ENCODE peak calls at places on chromosome X, in eight cellular contexts. One of them, this sample, is unnamed.

GRCh38 chrX:71181558-71181909 is 36.9 kb downstream of the NLGN3 start:
- DNase-seq in stomach: no peak
- DNase-seq in mucosa of descending colon: peak
- DNase-seq in tibial nerve: peak
- DNase-seq in fibroblast of the aortic adventitia: no peak
- DNase-seq in ovary: peak
- DNase-seq in osteoblast: no peak
- DNase-seq in BJ: no peak
- DNase-seq in this sample: no peak

GRCh38 chrX:124211312-124211942 is 121.0 kb upstream of the TEX13D start:
- DNase-seq in ovary: no peak
- DNase-seq in fibroblast of the aortic adventitia: peak
- DNase-seq in BJ: no peak
- DNase-seq in osteoblast: no peak
- DNase-seq in mucosa of descending colon: no peak
- DNase-seq in stomach: no peak
- DNase-seq in tibial nerve: no peak
- DNase-seq in this sample: peak

GRCh38 chrX:139237141-139237540 is 293.4 kb upstream of the F9 start:
- DNase-seq in mucosa of descending colon: no peak
- DNase-seq in osteoblast: no peak
- DNase-seq in ovary: no peak
- DNase-seq in tibial nerve: no peak
- DNase-seq in stomach: no peak
- DNase-seq in fibroblast of the aortic adventitia: no peak
- DNase-seq in BJ: no peak
- DNase-seq in this sample: no peak

GRCh38 chrX:12007881-12008280 is 130.4 kb upstream of the FRMPD4 start:
- DNase-seq in stomach: no peak
- DNase-seq in BJ: peak
- DNase-seq in tibial nerve: no peak
- DNase-seq in osteoblast: peak
- DNase-seq in mucosa of descending colon: no peak
- DNase-seq in fibroblast of the aortic adventitia: peak
- DNase-seq in ovary: no peak
- DNase-seq in this sample: peak

GRCh38 chrX:18490816-18491215 is 65.4 kb downstream of the CDKL5 start:
- DNase-seq in osteoblast: peak
- DNase-seq in BJ: no peak
- DNase-seq in ovary: no peak
- DNase-seq in mucosa of descending colon: no peak
- DNase-seq in tibial nerve: no peak
- DNase-seq in stomach: no peak
- DNase-seq in fibroblast of the aortic adventitia: no peak
- DNase-seq in this sample: peak

GRCh38 chrX:55135171-55135570 is 46.4 kb downstream of the PAGE2 start:
- DNase-seq in ovary: peak
- DNase-seq in osteoblast: no peak
- DNase-seq in BJ: no peak
- DNase-seq in stomach: peak
- DNase-seq in fibroblast of the aortic adventitia: peak
- DNase-seq in mucosa of descending colon: peak
- DNase-seq in tibial nerve: peak
- DNase-seq in this sample: peak

GRCh38 chrX:31580726-31581125 is 508.9 kb upstream of the FTHL17 start:
- DNase-seq in ovary: no peak
- DNase-seq in stomach: no peak
- DNase-seq in osteoblast: peak
- DNase-seq in BJ: peak
- DNase-seq in mucosa of descending colon: no peak
- DNase-seq in fibroblast of the aortic adventitia: peak
- DNase-seq in tibial nerve: no peak
- DNase-seq in this sample: peak

GRCh38 chrX:112867570-112867969 is 26.9 kb upstream of the AMOT start:
- DNase-seq in osteoblast: no peak
- DNase-seq in fibroblast of the aortic adventitia: no peak
- DNase-seq in BJ: no peak
- DNase-seq in ovary: no peak
- DNase-seq in tibial nerve: no peak
- DNase-seq in stomach: no peak
- DNase-seq in mucosa of descending colon: no peak
- DNase-seq in this sample: no peak

GRCh38 chrX:40085714-40086113 is 12.0 kb downstream of the BCOR start:
- DNase-seq in BJ: no peak
- DNase-seq in mucosa of descending colon: no peak
- DNase-seq in tibial nerve: no peak
- DNase-seq in fibroblast of the aortic adventitia: no peak
- DNase-seq in stomach: no peak
- DNase-seq in ovary: peak
- DNase-seq in osteoblast: peak
- DNase-seq in this sample: no peak

GRCh38 chrX:116009871-116010710 is 160.5 kb upstream of the AGTR2 start:
- DNase-seq in ovary: peak
- DNase-seq in tibial nerve: no peak
- DNase-seq in osteoblast: no peak
- DNase-seq in stomach: no peak
- DNase-seq in BJ: no peak
- DNase-seq in fibroblast of the aortic adventitia: no peak
- DNase-seq in mucosa of descending colon: peak
- DNase-seq in this sample: no peak

GRCh38 chrX:51860679-51861078 is 32.7 kb upstream of the MAGED1 start:
- DNase-seq in stomach: no peak
- DNase-seq in ovary: no peak
- DNase-seq in osteoblast: no peak
- DNase-seq in mucosa of descending colon: peak
- DNase-seq in BJ: no peak
- DNase-seq in tibial nerve: peak
- DNase-seq in fibroblast of the aortic adventitia: peak
- DNase-seq in this sample: peak

GRCh38 chrX:16882702-16883486 is 12.7 kb upstream of the RBBP7 start:
- DNase-seq in stomach: peak
- DNase-seq in mucosa of descending colon: peak
- DNase-seq in tibial nerve: peak
- DNase-seq in fibroblast of the aortic adventitia: peak
- DNase-seq in osteoblast: peak
- DNase-seq in BJ: no peak
- DNase-seq in ovary: peak
- DNase-seq in this sample: peak

GRCh38 chrX:152663086-152663485 is 25.4 kb downstream of the GABRQ start:
- DNase-seq in osteoblast: no peak
- DNase-seq in tibial nerve: no peak
- DNase-seq in ovary: no peak
- DNase-seq in fibroblast of the aortic adventitia: no peak
- DNase-seq in stomach: no peak
- DNase-seq in mucosa of descending colon: no peak
- DNase-seq in BJ: no peak
- DNase-seq in this sample: no peak

GRCh38 chrX:57951666-57952319 is 41.5 kb upstream of the ZXDA start:
- DNase-seq in mucosa of descending colon: peak
- DNase-seq in tibial nerve: no peak
- DNase-seq in osteoblast: no peak
- DNase-seq in fibroblast of the aortic adventitia: no peak
- DNase-seq in stomach: no peak
- DNase-seq in ovary: no peak
- DNase-seq in BJ: no peak
- DNase-seq in this sample: no peak
- TF ChIP-seq CTCF in mucosa of descending colon: no peak
- TF ChIP-seq CTCF in tibial nerve: no peak
- TF ChIP-seq CTCF in osteoblast: no peak
- TF ChIP-seq CTCF in fibroblast of the aortic adventitia: no peak
- TF ChIP-seq CTCF in stomach: no peak
- TF ChIP-seq CTCF in ovary: no peak
- TF ChIP-seq CTCF in BJ: no peak
- TF ChIP-seq CTCF in this sample: no peak

DNA sequence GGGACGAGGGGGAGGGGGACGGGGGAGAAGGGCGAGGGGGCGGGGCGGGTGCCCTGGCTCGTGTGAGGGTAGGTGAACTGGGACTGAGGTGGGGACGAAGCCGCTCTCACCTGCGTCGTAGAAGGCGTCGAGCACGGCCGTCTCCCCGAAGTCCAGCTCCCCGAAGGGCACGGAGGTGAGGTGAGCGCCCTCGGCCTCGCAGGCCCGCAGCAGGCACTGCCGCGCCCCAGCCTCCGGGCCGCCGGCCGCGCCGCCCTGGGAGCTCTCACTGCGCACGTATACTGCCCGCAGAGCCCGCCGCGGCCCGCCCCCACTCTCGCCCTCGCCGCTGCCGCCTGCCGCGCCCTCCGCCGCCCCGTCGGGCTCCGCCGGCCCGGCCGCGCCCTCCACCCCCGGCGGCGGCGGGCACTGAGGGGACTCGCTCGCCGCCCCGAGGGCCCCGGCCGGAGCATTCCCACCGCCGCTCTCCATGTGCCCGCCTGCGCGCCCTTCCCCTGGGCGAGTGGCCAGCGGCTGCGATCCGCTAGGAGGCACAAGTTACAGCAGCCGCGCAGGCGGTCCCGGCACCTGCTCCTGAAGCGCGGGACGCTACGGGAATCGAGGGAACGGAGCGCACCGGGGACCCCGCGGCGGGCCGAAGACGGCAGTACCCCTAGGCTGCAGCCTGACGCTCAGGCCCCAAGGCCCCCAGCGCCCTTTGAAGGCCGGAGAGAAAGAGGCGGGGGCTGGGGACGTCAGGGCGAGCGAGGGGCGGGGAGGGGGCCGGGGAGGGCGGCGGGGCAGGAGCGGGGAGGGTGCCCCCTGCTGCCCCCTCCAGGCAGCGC is at the start of gene MAP3K15:
- DNase-seq in osteoblast: peak
- DNase-seq in tibial nerve: no peak
- DNase-seq in ovary: peak
- DNase-seq in fibroblast of the aortic adventitia: no peak
- DNase-seq in mucosa of descending colon: peak
- DNase-seq in BJ: no peak
- DNase-seq in stomach: peak
- DNase-seq in this sample: peak
- H3K4me3 ChIP-seq in osteoblast: no peak
- H3K4me3 ChIP-seq in tibial nerve: peak
- H3K4me3 ChIP-seq in ovary: peak
- H3K4me3 ChIP-seq in fibroblast of the aortic adventitia: peak
- H3K4me3 ChIP-seq in mucosa of descending colon: no peak
- H3K4me3 ChIP-seq in BJ: no peak
- H3K4me3 ChIP-seq in stomach: peak
- H3K4me3 ChIP-seq in this sample: peak

GRCh38 chrX:84118769-84119168 is 69.2 kb downstream of the RPS6KA6 start:
- DNase-seq in BJ: no peak
- DNase-seq in fibroblast of the aortic adventitia: no peak
- DNase-seq in stomach: no peak
- DNase-seq in ovary: no peak
- DNase-seq in mucosa of descending colon: no peak
- DNase-seq in osteoblast: no peak
- DNase-seq in tibial nerve: no peak
- DNase-seq in this sample: no peak

GRCh38 chrX:84123585-84123984 is 64.4 kb downstream of the RPS6KA6 start:
- DNase-seq in ovary: no peak
- DNase-seq in osteoblast: no peak
- DNase-seq in stomach: no peak
- DNase-seq in BJ: no peak
- DNase-seq in fibroblast of the aortic adventitia: no peak
- DNase-seq in tibial nerve: no peak
- DNase-seq in mucosa of descending colon: no peak
- DNase-seq in this sample: no peak

GRCh38 chrX:84118315-84118714 is 69.7 kb downstream of the RPS6KA6 start:
- DNase-seq in tibial nerve: no peak
- DNase-seq in osteoblast: no peak
- DNase-seq in mucosa of descending colon: no peak
- DNase-seq in stomach: no peak
- DNase-seq in BJ: no peak
- DNase-seq in ovary: no peak
- DNase-seq in fibroblast of the aortic adventitia: no peak
- DNase-seq in this sample: no peak
- TF ChIP-seq CTCF in tibial nerve: no peak
- TF ChIP-seq CTCF in osteoblast: no peak
- TF ChIP-seq CTCF in mucosa of descending colon: no peak
- TF ChIP-seq CTCF in stomach: no peak
- TF ChIP-seq CTCF in BJ: no peak
- TF ChIP-seq CTCF in ovary: no peak
- TF ChIP-seq CTCF in fibroblast of the aortic adventitia: no peak
- TF ChIP-seq CTCF in this sample: no peak

GRCh38 chrX:28586291-28586690 is 955 bp upstream of the IL1RAPL1 start:
- DNase-seq in tibial nerve: no peak
- DNase-seq in osteoblast: no peak
- DNase-seq in fibroblast of the aortic adventitia: peak
- DNase-seq in ovary: peak
- DNase-seq in BJ: no peak
- DNase-seq in stomach: no peak
- DNase-seq in mucosa of descending colon: no peak
- DNase-seq in this sample: peak

GRCh38 chrX:28590394-28590793 is 3.1 kb downstream of the IL1RAPL1 start:
- DNase-seq in ovary: no peak
- DNase-seq in mucosa of descending colon: no peak
- DNase-seq in BJ: no peak
- DNase-seq in fibroblast of the aortic adventitia: peak
- DNase-seq in tibial nerve: no peak
- DNase-seq in osteoblast: no peak
- DNase-seq in stomach: no peak
- DNase-seq in this sample: no peak

GRCh38 chrX:28586891-28587635 is at the start of gene IL1RAPL1:
- DNase-seq in BJ: peak
- DNase-seq in ovary: no peak
- DNase-seq in fibroblast of the aortic adventitia: peak
- DNase-seq in stomach: no peak
- DNase-seq in mucosa of descending colon: no peak
- DNase-seq in tibial nerve: no peak
- DNase-seq in osteoblast: no peak
- DNase-seq in this sample: peak

GRCh38 chrX:28591542-28591941 is 4.3 kb downstream of the IL1RAPL1 start:
- DNase-seq in mucosa of descending colon: no peak
- DNase-seq in stomach: no peak
- DNase-seq in BJ: no peak
- DNase-seq in fibroblast of the aortic adventitia: no peak
- DNase-seq in osteoblast: no peak
- DNase-seq in ovary: no peak
- DNase-seq in tibial nerve: no peak
- DNase-seq in this sample: no peak

GRCh38 chrX:28589048-28589447 is 1.8 kb downstream of the IL1RAPL1 start:
- DNase-seq in stomach: no peak
- DNase-seq in fibroblast of the aortic adventitia: no peak
- DNase-seq in tibial nerve: no peak
- DNase-seq in mucosa of descending colon: no peak
- DNase-seq in osteoblast: no peak
- DNase-seq in ovary: no peak
- DNase-seq in BJ: no peak
- DNase-seq in this sample: no peak
- H3K4me3 ChIP-seq in stomach: peak
- H3K4me3 ChIP-seq in fibroblast of the aortic adventitia: peak
- H3K4me3 ChIP-seq in tibial nerve: no peak
- H3K4me3 ChIP-seq in mucosa of descending colon: no peak
- H3K4me3 ChIP-seq in osteoblast: no peak
- H3K4me3 ChIP-seq in ovary: no peak
- H3K4me3 ChIP-seq in BJ: no peak
- H3K4me3 ChIP-seq in this sample: no peak

DNA sequence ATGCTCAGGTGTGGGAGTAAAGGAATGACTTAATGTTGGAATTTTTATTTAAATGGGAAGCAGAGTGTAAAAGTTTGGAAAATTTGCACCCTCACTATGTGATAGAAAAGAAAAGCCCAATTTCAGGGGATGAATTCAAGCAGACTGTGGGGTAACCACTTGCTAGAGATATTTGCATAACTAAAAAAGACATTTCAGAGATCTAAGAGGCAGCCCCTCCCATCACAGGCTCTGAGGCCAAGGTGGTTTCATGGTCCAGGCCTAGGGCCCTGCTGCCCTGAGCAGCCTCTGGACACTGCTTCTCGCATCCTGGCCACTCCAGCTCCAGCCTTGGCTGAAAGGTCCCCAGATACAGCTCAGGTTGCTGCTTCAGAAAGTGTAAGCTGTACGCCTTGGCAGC is 5.9 kb upstream of the XPNPEP2 start:
- DNase-seq in osteoblast: no peak
- DNase-seq in stomach: no peak
- DNase-seq in tibial nerve: no peak
- DNase-seq in BJ: no peak
- DNase-seq in mucosa of descending colon: no peak
- DNase-seq in ovary: no peak
- DNase-seq in fibroblast of the aortic adventitia: no peak
- DNase-seq in this sample: no peak
- TF ChIP-seq CTCF in osteoblast: no peak
- TF ChIP-seq CTCF in stomach: no peak
- TF ChIP-seq CTCF in tibial nerve: no peak
- TF ChIP-seq CTCF in BJ: no peak
- TF ChIP-seq CTCF in mucosa of descending colon: no peak
- TF ChIP-seq CTCF in ovary: no peak
- TF ChIP-seq CTCF in fibroblast of the aortic adventitia: no peak
- TF ChIP-seq CTCF in this sample: no peak

This sample was measured in fibroblast of villous mesenchyme.